ENCODE peak calls at places on chromosomes 11 and 22, in four cellular contexts. U is Peyer's patch, K is retinal pigment epithelial cell, Y is anterior cingulate cortex. N is an unnamed sample.

GRCh38 chr11:45922425-45923082 is at the start of gene LARGE2:
- DNase-seq in U (no peak), Y (no peak), K (no peak), N (no peak)

GRCh38 chr22:42388130-42388797 is 43.9 kb downstream of the NFAM1 start:
- DNase-seq in U (no peak), K (no peak), Y (peak), N (no peak)

GRCh38 chr11:67389477-67389876 is 2.3 kb upstream of the RAD9A start:
- DNase-seq in U (peak), K (no peak), Y (no peak), N (peak)

GRCh38 chr22:43152355-43153071 is 1.2 kb downstream of the TSPO start:
- DNase-seq in U (peak), K (no peak), Y (no peak), N (peak)

GRCh38 chr11:25484225-25484624 is 847.7 kb upstream of the ANO3 start:
- DNase-seq in Y (no peak), K (no peak), U (no peak), N (no peak)

GRCh38 chr11:76735218-76735480 is 48.0 kb upstream of the TSKU start:
- DNase-seq in Y (peak), U (no peak), K (no peak), N (no peak)

GRCh38 chr11:58787903-58788302 is 56.2 kb upstream of the GLYAT start:
- DNase-seq in U (no peak), Y (no peak), K (no peak), N (no peak)

GRCh38 chr11:73645570-73645969 is 811 bp upstream of the PLEKHB1 start:
- DNase-seq in K (no peak), U (no peak), Y (no peak), N (no peak)

GRCh38 chr22:46619240-46619829 is 851 bp upstream of the GRAMD4 start:
- DNase-seq in K (no peak), U (no peak), Y (no peak), N (no peak)

GRCh38 chr22:25447689-25448434 is 116.6 kb upstream of the GRK3 start:
- DNase-seq in K (peak), Y (peak), U (peak), N (peak)

GRCh38 chr11:117734596-117734995 is 62.4 kb downstream of the DSCAML1 start:
- DNase-seq in U (no peak), K (no peak), Y (no peak), N (no peak)

GRCh38 chr11:64675417-64676252 is 47.4 kb downstream of the NRXN2 start:
- DNase-seq in U (no peak), Y (peak), K (peak), N (peak)

GRCh38 chr22:49574205-49574604 is 253.5 kb downstream of the BRD1 start:
- DNase-seq in Y (no peak), U (peak), K (no peak), N (no peak)

GRCh38 chr22:19115628-19116027 is 6.6 kb downstream of the DGCR2 start:
- DNase-seq in K (no peak), U (no peak), Y (no peak), N (no peak)

GRCh38 chr11:13289081-13289480 is 11.5 kb downstream of the BMAL1 start:
- DNase-seq in U (no peak), Y (no peak), K (no peak), N (peak)

GRCh38 chr11:102981324-102981910 is 25.9 kb upstream of the MMP13 start:
- DNase-seq in Y (no peak), K (no peak), U (no peak), N (no peak)

GRCh38 chr11:104583857-104584256 is 314.4 kb downstream of the CASP12 start:
- DNase-seq in U (no peak), Y (no peak), K (no peak), N (no peak)

GRCh38 chr22:36775589-36775965 is 342 bp downstream of the IFT27 start:
- DNase-seq in U (peak), Y (peak), K (no peak), N (no peak)

GRCh38 chr11:132258865-132259264 is 888.5 kb downstream of the NTM start:
- DNase-seq in K (no peak), U (no peak), Y (no peak), N (peak)

GRCh38 chr11:116189378-116190170 is 583.2 kb downstream of the BUD13 start:
- DNase-seq in U (no peak), Y (no peak), K (no peak), N (no peak)

GRCh38 chr22:41842996-41843970 is 10.4 kb downstream of the SREBF2 start:
- DNase-seq in Y (no peak), K (no peak), U (no peak), N (no peak)

GRCh38 chr11:66106786-66107599 is 36.9 kb downstream of the PACS1 start:
- DNase-seq in Y (no peak), K (no peak), U (no peak), N (no peak)

GRCh38 chr22:30211124-30211820 is 35.3 kb downstream of the LIF start:
- DNase-seq in K (no peak), U (no peak), Y (no peak), N (no peak)

GRCh38 chr22:45083659-45084305 is 74.0 kb upstream of the PHF21B start:
- DNase-seq in U (no peak), K (no peak), Y (no peak), N (peak)

GRCh38 chr11:109865558-109866186 is 227.5 kb upstream of the ZC3H12C start:
- DNase-seq in Y (peak), K (no peak), U (no peak), N (no peak)

GRCh38 chr11:44743326-44743725 is 16.6 kb downstream of the TSPAN18 start:
- DNase-seq in U (no peak), K (no peak), Y (no peak), N (no peak)

GRCh38 chr11:68946416-68947090 is 34.2 kb downstream of the MRGPRD start:
- DNase-seq in K (peak), U (no peak), Y (no peak), N (peak)

GRCh38 chr22:27097481-27097880 is 440.1 kb downstream of the MIAT start:
- DNase-seq in U (no peak), Y (no peak), K (no peak), N (no peak)

GRCh38 chr11:33656768-33657167 is 43.9 kb downstream of the C11orf91 start:
- DNase-seq in U (no peak), K (no peak), Y (no peak), N (no peak)

GRCh38 chr11:31870609-31871309 is 59.6 kb upstream of the PAX6 start:
- DNase-seq in Y (no peak), U (peak), K (peak), N (peak)